ENCODE peak calls at places on chromosomes 16 and 17, in four cellular contexts. O is PC-3, J is psoas muscle, U is lower lobe of right lung. Q is an unnamed sample.

GRCh38 chr17:21283482-21284318 is 811 bp upstream of the MAP2K3 start:
- DNase-seq in J (no peak), O (peak; percentile 63), U (no peak), Q (peak; percentile 49)

GRCh38 chr17:55303701-55304145 is 39.0 kb downstream of the HLF start:
- DNase-seq in U (no peak), O (peak; percentile 22), J (no peak), Q (no peak)

GRCh38 chr17:30995347-30995746 is 24.5 kb downstream of the RNF135 start:
- DNase-seq in J (no peak), U (no peak), O (peak; percentile 6), Q (no peak)

GRCh38 chr17:43967251-43967875 is 13.6 kb upstream of the PYY start:
- DNase-seq in U (no peak), J (no peak), O (no peak), Q (no peak)

GRCh38 chr17:29870836-29871430 is 59.1 kb downstream of the SSH2 start:
- DNase-seq in U (no peak), J (no peak), O (no peak), Q (no peak)

GRCh38 chr17:9291912-9292562 is 270.7 kb downstream of the NTN1 start:
- DNase-seq in O (peak; percentile 39), J (peak; percentile 54), U (no peak), Q (no peak)

GRCh38 chr16:20352615-20353014 is at the start of gene UMOD:
- DNase-seq in U (no peak), J (no peak), O (no peak), Q (no peak)

GRCh38 chr16:595942-596735 is 6.3 kb downstream of the RAB40C start:
- DNase-seq in J (no peak), O (peak; percentile 39), U (peak; percentile 42), Q (peak; percentile 61)

GRCh38 chr16:56946767-56947603 is 14.8 kb upstream of the CETP start:
- DNase-seq in O (no peak), J (no peak), U (no peak), Q (no peak)

GRCh38 chr16:57810197-57811024 is 8.1 kb upstream of the KIFC3 start:
- DNase-seq in O (peak; percentile 90), U (peak; percentile 90), J (peak; percentile 84), Q (peak; percentile 90)

GRCh38 chr17:882827-883585 is 96.6 kb downstream of the NXN start:
- DNase-seq in U (no peak), O (no peak), J (peak; percentile 86), Q (peak; percentile 82)

GRCh38 chr17:82889496-82890338 is 49.9 kb upstream of the ZNF750 start:
- DNase-seq in J (no peak), U (peak; percentile 82), O (peak; percentile 98), Q (no peak)

GRCh38 chr16:24800586-24800985 is 45.2 kb upstream of the SLC5A11 start:
- DNase-seq in O (peak; percentile 13), J (no peak), U (no peak), Q (no peak)

GRCh38 chr16:49698416-49698815 is 157.5 kb downstream of the ZNF423 start:
- DNase-seq in O (no peak), J (no peak), U (no peak), Q (no peak)

GRCh38 chr16:83738926-83739503 is 68.8 kb upstream of the HSBP1 start:
- DNase-seq in O (no peak), J (no peak), U (no peak), Q (no peak)

GRCh38 chr17:77372444-77373297 is 231.9 kb downstream of the SEC14L1 start:
- DNase-seq in U (peak; percentile 86), J (peak; percentile 90), O (no peak), Q (no peak)

DNA sequence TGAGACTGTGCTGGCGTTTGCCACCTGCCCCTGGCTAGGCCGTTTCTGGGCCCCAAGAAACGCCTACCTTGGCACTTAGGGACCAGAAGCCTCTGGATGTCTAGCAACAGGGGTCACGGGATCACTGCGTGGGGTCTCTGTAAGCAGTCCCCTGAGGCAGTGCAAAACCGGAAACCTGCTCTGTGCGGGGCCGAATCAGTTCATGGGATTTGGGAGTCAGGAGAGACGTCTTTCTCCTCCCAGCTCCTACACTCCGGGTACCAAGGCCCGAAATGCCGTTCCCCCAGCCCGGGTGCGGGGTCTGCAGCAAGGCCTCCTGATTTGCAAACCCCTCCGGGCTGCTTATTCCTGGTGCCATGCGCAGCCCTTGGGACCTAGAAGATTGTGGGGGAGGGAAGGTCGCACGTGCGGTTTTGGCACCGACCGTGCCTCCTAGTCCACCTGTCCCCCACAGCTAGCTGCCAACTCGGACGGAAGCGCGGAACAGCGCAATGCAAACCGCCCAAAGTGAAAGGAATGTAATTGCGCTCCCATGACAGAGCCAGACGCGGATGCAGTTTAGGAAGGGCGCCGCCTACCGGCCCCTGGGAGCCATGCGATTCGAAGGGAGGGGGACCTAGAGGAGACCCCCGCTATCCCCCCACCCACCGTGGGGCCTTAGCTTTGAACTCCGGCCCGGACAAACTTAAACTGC is 6.5 kb downstream of the IRX5 start:
- DNase-seq in U (peak; percentile 80), O (no peak), J (peak; percentile 81), Q (no peak)
- H3K27me3 ChIP-seq in U (peaks cover 95% of the 10 kb centered on the region), O (peaks cover 49% of the 10 kb centered on the region), J (no peaks in the 10 kb centered on the region), Q (peaks cover 72% of the 10 kb centered on the region)

DNA sequence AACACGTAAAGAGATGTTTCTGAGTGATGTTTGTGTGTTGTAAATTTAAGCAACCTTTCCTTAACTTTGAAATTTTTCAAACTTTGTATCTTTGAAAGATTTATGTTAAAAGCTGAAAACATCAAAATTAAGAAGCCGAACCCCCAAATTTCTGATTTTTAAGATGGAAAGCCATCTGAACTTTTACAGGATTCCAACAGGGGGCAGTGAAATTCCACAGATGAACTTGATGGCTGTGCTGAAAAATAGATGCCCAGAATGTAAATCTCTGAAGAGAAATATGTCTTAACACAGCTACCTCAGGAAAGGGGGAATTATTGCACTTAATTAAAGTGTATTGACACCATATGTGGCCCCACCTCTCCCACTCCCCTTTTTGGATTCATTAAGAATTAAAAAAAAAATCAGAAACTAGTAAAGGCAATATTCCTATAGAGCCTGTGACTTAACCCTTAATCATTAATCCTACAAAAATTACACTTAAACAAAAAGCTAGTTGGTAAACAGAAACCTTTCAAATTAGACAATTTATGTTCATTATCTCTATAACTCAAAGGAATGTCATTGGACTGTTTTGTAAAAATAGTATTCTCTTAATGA is 597.9 kb downstream of the KCNJ2 start:
- DNase-seq in J (no peak), U (no peak), O (peak; percentile 57), Q (no peak)
- TF ChIP-seq CTCF in J (peak; percentile 38), U (peak; percentile 52), O (peak; percentile 96), Q (peak; percentile 84)

DNA sequence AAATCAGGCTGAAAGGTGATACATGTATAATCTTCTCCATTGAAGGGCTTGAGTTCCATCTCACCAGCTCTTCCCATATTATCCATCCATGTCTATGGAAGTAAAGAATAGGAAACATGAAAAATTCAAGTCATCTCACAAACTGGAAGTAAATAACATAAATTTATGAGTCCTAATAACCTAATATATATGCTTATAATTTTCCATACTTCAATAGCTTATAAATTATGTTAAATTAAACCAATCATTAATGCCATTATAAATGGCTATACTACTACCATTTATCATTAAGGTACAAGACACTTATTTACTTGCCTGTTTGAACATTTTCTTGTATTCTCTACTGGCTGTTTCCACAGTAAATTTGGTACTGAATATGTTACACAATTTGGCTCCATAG is 4.8 kb downstream of the TOP2A start:
- DNase-seq in U (no peak), O (no peak), J (no peak), Q (no peak)
- H3K4me1 ChIP-seq in U (peaks cover 10% of the 10 kb centered on the region), O (peaks cover 8% of the 10 kb centered on the region), J (no peaks in the 10 kb centered on the region), Q (peaks cover 16% of the 10 kb centered on the region)

GRCh38 chr16:68328860-68329370 is 18.1 kb downstream of the PRMT7 start:
- DNase-seq in U (no peak), J (no peak), O (no peak), Q (no peak)

GRCh38 chr16:68331879-68332410 is 21.1 kb downstream of the PRMT7 start:
- DNase-seq in U (no peak), J (no peak), O (no peak), Q (no peak)

GRCh38 chr16:68328151-68328859 is 17.5 kb downstream of the PRMT7 start:
- DNase-seq in O (peak; percentile 83), U (peak; percentile 82), J (peak; percentile 87), Q (peak; percentile 81)

GRCh38 chr16:68335175-68335574 is 24.4 kb downstream of the PRMT7 start:
- DNase-seq in O (no peak), U (no peak), J (no peak), Q (no peak)

GRCh38 chr16:68332411-68333121 is 21.7 kb downstream of the PRMT7 start:
- DNase-seq in O (no peak), U (no peak), J (no peak), Q (no peak)
- H3K27me3 ChIP-seq in O (no peaks in the 10 kb centered on the region), U (no peaks in the 10 kb centered on the region), J (no peaks in the 10 kb centered on the region), Q (no peaks in the 10 kb centered on the region)

DNA sequence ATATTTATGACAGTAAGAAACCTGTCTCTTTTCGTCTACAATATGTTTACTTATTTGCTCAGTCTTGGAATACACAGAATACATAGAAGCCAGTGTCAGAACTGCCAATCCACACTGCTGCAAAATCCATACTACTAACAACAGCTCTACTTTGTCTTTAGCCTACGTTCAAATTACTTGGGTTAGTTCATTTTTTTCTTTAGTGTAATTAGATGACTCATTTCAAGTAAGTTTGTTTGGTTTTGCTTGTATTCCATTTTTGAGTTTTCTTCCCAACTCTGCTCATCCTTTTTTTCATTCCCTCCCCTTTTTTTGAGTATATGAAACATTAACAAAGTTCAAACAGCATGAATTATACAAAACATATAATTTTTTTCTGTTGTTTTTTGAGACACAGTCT is 16.9 kb downstream of the CMC2 start:
- DNase-seq in U (no peak), O (peak; percentile 11), J (no peak), Q (no peak)
- TF ChIP-seq CTCF in U (no peak), O (no peak), J (no peak), Q (no peak)

DNA sequence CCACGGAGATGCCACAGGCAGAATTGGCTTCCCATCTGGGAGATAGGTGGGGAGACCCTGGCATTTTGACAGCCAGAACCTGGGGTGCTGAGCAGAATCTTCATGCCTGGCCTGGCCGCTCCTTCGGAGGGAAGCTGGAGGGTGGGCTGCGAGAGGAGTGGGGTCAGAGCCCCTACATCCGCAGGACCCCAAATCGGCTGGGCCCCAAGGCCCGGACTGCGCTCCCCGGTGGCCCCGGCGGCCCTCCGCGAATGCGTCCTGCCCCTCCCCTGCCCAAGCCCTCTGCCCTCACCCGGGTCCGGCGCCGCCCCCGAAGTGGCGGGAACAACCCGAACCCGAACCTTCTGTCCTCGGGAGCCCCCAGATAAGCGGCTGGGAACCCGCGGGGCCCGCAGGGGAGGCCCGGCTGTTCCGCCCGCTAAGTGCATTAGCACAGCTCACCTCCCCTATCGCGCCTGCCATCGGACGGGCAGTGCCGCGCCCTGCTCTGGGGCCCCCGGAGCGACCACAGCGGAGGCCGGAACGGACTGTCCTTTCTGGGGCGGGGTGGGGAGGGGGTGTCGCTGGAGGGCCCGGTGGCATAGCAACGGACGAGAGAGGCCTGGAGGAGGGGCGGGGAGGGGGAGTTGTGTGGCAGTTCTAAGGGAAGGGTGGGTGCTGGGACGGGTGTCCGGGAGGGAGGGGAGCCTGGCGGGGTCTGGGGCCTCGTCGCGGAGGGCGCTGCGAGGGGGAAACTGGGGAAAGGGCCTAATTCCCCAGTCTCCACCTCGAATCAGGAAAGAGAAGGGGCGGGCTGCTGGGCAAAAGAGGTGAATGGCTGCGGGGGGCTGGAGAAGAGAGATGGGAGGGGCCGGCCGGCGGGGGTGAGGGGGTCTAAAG is 752 bp upstream of the PNMT start:
- DNase-seq in J (peak; percentile 88), U (no peak), O (no peak), Q (peak; percentile 49)
- H3K4me1 ChIP-seq in J (peaks cover 49% of the 10 kb centered on the region), U (peaks cover 59% of the 10 kb centered on the region), O (peaks cover 4% of the 10 kb centered on the region), Q (no peaks in the 10 kb centered on the region)